ENCODE peak calls at places on chromosomes 16 and 17, in four cellular contexts. One of them, this sample, is unnamed.

GRCh38 chr16:11066231-11066870 is 122.0 kb downstream of the CLEC16A start:
- DNase-seq in CD4-positive, alpha-beta T cell: no peak
- DNase-seq in endodermal cell: no peak
- DNase-seq in K562: no peak
- DNase-seq in this sample: no peak

GRCh38 chr17:1559743-1560581 is 2.6 kb downstream of the PITPNA start:
- DNase-seq in CD4-positive, alpha-beta T cell: no peak
- DNase-seq in endodermal cell: no peak
- DNase-seq in K562: no peak
- DNase-seq in this sample: no peak

GRCh38 chr16:83903739-83904138 is 4.8 kb downstream of the MLYCD start:
- DNase-seq in endodermal cell: no peak
- DNase-seq in CD4-positive, alpha-beta T cell: no peak
- DNase-seq in K562: no peak
- DNase-seq in this sample: no peak

GRCh38 chr17:79945591-79946255 is 89.9 kb downstream of the TBC1D16 start:
- DNase-seq in K562: no peak
- DNase-seq in CD4-positive, alpha-beta T cell: no peak
- DNase-seq in endodermal cell: peak; percentile 38
- DNase-seq in this sample: no peak

GRCh38 chr16:31010539-31010938 is at the start of gene STX1B:
- DNase-seq in CD4-positive, alpha-beta T cell: peak; percentile 36
- DNase-seq in endodermal cell: peak; percentile 90
- DNase-seq in K562: no peak
- DNase-seq in this sample: peak; percentile 42

GRCh38 chr16:9159839-9160550 is 68.6 kb downstream of the HAPSTR1 start:
- DNase-seq in CD4-positive, alpha-beta T cell: no peak
- DNase-seq in endodermal cell: peak; percentile 95
- DNase-seq in K562: peak; percentile 72
- DNase-seq in this sample: peak; percentile 73

GRCh38 chr16:9136596-9136995 is 45.2 kb downstream of the HAPSTR1 start:
- DNase-seq in K562: no peak
- DNase-seq in CD4-positive, alpha-beta T cell: no peak
- DNase-seq in endodermal cell: peak; percentile 20
- DNase-seq in this sample: no peak

GRCh38 chr17:68399638-68400403 is 57.5 kb downstream of the WIPI1 start:
- DNase-seq in endodermal cell: peak; percentile 52
- DNase-seq in K562: no peak
- DNase-seq in CD4-positive, alpha-beta T cell: no peak
- DNase-seq in this sample: no peak

GRCh38 chr17:78241277-78242023 is 10.0 kb downstream of the TMEM235 start:
- DNase-seq in K562: peak; percentile 78
- DNase-seq in endodermal cell: peak; percentile 87
- DNase-seq in CD4-positive, alpha-beta T cell: no peak
- DNase-seq in this sample: no peak

GRCh38 chr16:27947696-27948095 is 115.8 kb downstream of the GSG1L start:
- DNase-seq in CD4-positive, alpha-beta T cell: no peak
- DNase-seq in K562: no peak
- DNase-seq in endodermal cell: no peak
- DNase-seq in this sample: no peak

GRCh38 chr17:75174996-75175395 is 7.8 kb downstream of the SUMO2 start:
- DNase-seq in K562: no peak
- DNase-seq in CD4-positive, alpha-beta T cell: no peak
- DNase-seq in endodermal cell: no peak
- DNase-seq in this sample: no peak

GRCh38 chr16:80344570-80344969 is 196.2 kb upstream of the DYNLRB2 start:
- DNase-seq in endodermal cell: no peak
- DNase-seq in K562: no peak
- DNase-seq in CD4-positive, alpha-beta T cell: no peak
- DNase-seq in this sample: no peak

GRCh38 chr16:56600398-56600999 is 7.9 kb upstream of the MT2A start:
- DNase-seq in endodermal cell: peak; percentile 73
- DNase-seq in CD4-positive, alpha-beta T cell: no peak
- DNase-seq in K562: peak; percentile 47
- DNase-seq in this sample: no peak

GRCh38 chr16:14151256-14152030 is 80.3 kb downstream of the MRTFB start:
- DNase-seq in CD4-positive, alpha-beta T cell: no peak
- DNase-seq in endodermal cell: no peak
- DNase-seq in K562: no peak
- DNase-seq in this sample: no peak

GRCh38 chr17:41199421-41200098 is 9.9 kb downstream of the KRTAP9-1 start:
- DNase-seq in endodermal cell: no peak
- DNase-seq in K562: no peak
- DNase-seq in CD4-positive, alpha-beta T cell: no peak
- DNase-seq in this sample: no peak

GRCh38 chr17:68733241-68734176 is 132.3 kb upstream of the FAM20A start:
- DNase-seq in endodermal cell: peak; percentile 91
- DNase-seq in CD4-positive, alpha-beta T cell: no peak
- DNase-seq in K562: peak; percentile 16
- DNase-seq in this sample: no peak

GRCh38 chr16:30895592-30896202 is 717 bp upstream of the CTF1 start:
- DNase-seq in endodermal cell: no peak
- DNase-seq in CD4-positive, alpha-beta T cell: no peak
- DNase-seq in K562: peak; percentile 87
- DNase-seq in this sample: no peak

DNA sequence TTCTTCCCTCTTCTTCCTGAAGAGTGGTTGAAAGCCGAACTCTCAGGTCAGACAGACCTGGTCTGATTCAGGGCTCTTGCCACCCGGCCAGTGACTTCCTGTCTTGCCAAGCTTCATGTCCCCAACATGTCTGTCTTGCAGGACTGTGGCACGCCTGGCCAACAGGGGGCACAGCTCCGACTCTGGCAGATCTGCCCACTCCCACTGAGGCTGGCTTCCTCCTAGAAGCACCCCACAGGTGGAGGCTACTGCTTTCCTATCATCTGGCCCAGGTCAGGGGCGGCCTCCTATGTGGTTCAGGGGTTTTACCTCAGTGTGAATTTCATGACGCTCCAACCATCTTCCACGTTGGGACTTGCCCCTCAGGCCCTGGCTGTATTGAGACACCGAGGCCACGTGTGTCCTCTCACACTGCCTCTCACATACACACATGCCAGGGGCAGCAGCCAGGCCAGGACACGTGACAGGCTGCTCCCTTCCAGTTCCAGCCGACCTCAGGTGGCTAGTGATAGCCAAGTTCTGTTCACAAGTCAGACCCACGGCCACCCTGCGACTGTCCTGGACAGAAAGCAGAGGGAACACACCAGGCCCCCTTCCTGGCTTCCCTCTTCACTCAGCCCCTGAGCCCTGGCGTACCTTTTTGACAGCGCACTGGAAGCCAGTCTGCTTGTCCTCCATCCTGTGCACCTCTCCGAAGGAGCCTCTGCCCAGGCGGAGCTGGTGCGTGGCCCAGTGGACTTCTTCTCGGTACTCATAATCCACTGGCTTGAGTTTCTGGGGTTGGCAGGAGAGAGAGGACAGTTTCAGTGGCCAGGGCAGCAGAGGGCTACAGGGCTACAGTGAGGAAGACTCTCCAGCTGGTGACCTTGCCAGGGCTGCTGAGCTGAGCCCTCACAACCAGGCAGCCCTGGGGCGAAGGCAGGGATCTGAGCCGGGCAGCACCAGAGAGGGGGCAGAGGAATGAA is 22.6 kb upstream of the SPATA32 start:
- DNase-seq in CD4-positive, alpha-beta T cell: no peak
- DNase-seq in K562: no peak
- DNase-seq in endodermal cell: peak; percentile 79
- DNase-seq in this sample: no peak
- TF ChIP-seq CTCF in CD4-positive, alpha-beta T cell: no peak
- TF ChIP-seq CTCF in K562: peak; percentile 28
- TF ChIP-seq CTCF in endodermal cell: peak; percentile 69
- TF ChIP-seq CTCF in this sample: no peak

DNA sequence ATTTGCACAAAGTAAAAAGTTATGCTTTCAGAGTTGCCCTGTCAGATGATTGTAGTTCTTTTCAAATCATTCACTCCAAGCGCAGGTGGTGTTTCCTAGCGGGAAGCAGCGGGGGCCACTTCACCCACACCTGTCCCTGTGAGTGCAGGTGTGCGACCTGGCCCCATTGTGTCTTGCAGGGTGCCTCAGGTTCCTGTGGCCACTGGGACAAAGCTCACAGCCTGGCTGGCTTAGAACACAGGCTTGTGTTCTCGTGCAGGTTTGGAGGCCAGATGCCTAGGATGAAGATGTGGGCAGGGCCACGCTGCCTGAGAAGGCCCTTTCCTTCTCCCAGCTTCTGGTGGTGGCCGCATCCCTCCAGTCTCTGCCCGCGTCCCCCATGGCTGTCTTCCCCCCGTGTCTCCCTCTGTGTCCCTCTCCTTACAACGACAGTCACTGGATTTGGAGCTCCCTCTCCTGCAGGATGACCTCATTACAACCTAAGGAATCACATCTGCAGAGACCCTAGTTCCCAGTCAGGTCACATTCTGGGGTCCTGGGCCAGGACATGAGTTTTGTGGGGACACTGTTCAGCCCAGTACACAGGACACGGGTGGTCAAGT is 90.5 kb downstream of the NPIPB11 start:
- DNase-seq in CD4-positive, alpha-beta T cell: no peak
- DNase-seq in endodermal cell: peak; percentile 75
- DNase-seq in K562: peak; percentile 30
- DNase-seq in this sample: no peak
- TF ChIP-seq CTCF in CD4-positive, alpha-beta T cell: no peak
- TF ChIP-seq CTCF in endodermal cell: peak; percentile 63
- TF ChIP-seq CTCF in K562: peak; percentile 56
- TF ChIP-seq CTCF in this sample: no peak

GRCh38 chr16:88447881-88448280 is 5.2 kb upstream of the ZFPM1 start:
- DNase-seq in K562: no peak
- DNase-seq in endodermal cell: no peak
- DNase-seq in CD4-positive, alpha-beta T cell: no peak
- DNase-seq in this sample: no peak
- TF ChIP-seq CTCF in K562: no peak
- TF ChIP-seq CTCF in endodermal cell: no peak
- TF ChIP-seq CTCF in CD4-positive, alpha-beta T cell: no peak
- TF ChIP-seq CTCF in this sample: no peak

GRCh38 chr17:39077874-39078273 is 73.6 kb downstream of the PLXDC1 start:
- DNase-seq in K562: no peak
- DNase-seq in endodermal cell: no peak
- DNase-seq in CD4-positive, alpha-beta T cell: no peak
- DNase-seq in this sample: no peak
- TF ChIP-seq CTCF in K562: peak; percentile 39
- TF ChIP-seq CTCF in endodermal cell: peak; percentile 68
- TF ChIP-seq CTCF in CD4-positive, alpha-beta T cell: no peak
- TF ChIP-seq CTCF in this sample: no peak

GRCh38 chr17:59105852-59106462 is 723 bp downstream of the TRIM37 start:
- DNase-seq in CD4-positive, alpha-beta T cell: peak; percentile 68
- DNase-seq in endodermal cell: peak; percentile 84
- DNase-seq in K562: peak; percentile 45
- DNase-seq in this sample: peak; percentile 60
- TF ChIP-seq CTCF in CD4-positive, alpha-beta T cell: no peak
- TF ChIP-seq CTCF in endodermal cell: no peak
- TF ChIP-seq CTCF in K562: no peak
- TF ChIP-seq CTCF in this sample: no peak

DNA sequence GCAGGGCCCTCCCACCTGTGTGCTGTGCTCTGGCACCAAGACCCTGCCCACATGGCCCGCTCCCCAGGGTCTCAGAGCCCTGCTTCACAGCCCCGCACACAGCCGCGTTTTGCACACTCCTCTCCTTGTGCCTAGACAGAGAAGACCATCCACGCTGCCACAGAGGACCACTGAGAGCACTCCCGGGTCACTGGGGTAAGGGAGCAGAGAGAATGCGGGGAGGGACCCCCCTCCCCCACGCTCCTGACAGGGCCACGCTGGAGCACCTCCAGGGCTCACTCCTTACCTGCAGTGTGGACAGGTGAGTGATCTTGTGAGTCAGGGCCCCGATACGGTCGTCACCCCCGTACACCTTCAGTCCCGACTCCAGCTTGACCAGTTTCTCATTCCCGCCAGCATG is 7.0 kb downstream of the HAGH start:
- DNase-seq in K562: no peak
- DNase-seq in CD4-positive, alpha-beta T cell: no peak
- DNase-seq in endodermal cell: no peak
- DNase-seq in this sample: no peak
- TF ChIP-seq CTCF in K562: no peak
- TF ChIP-seq CTCF in CD4-positive, alpha-beta T cell: no peak
- TF ChIP-seq CTCF in endodermal cell: no peak
- TF ChIP-seq CTCF in this sample: no peak

This sample was measured in mesothelial cell of epicardium.